ENCODE peak calls at places on chromosomes 1 and 21, in nine cellular contexts. One of them, this sample, is unnamed.

GRCh38 chr21:37257526-37257966 is 9.6 kb downstream of the VPS26C start:
- DNase-seq in NCI-H1105: peak
- DNase-seq in nephron progenitor cell: peak
- DNase-seq in GM04504: no peak
- DNase-seq in caudate nucleus: no peak
- DNase-seq in H4: no peak
- DNase-seq in skeletal muscle cell: no peak
- DNase-seq in EH: peak
- DNase-seq in fibroblast of mammary gland: peak
- DNase-seq in this sample: peak

GRCh38 chr1:46523556-46524443 is 27.6 kb downstream of the KNCN start:
- DNase-seq in NCI-H1105: no peak
- DNase-seq in nephron progenitor cell: no peak
- DNase-seq in GM04504: no peak
- DNase-seq in caudate nucleus: no peak
- DNase-seq in H4: peak
- DNase-seq in skeletal muscle cell: no peak
- DNase-seq in EH: no peak
- DNase-seq in fibroblast of mammary gland: no peak
- DNase-seq in this sample: no peak

GRCh38 chr1:225242611-225243010 is 185.2 kb downstream of the LBR start:
- DNase-seq in NCI-H1105: no peak
- DNase-seq in nephron progenitor cell: no peak
- DNase-seq in GM04504: no peak
- DNase-seq in caudate nucleus: no peak
- DNase-seq in H4: no peak
- DNase-seq in skeletal muscle cell: no peak
- DNase-seq in EH: no peak
- DNase-seq in fibroblast of mammary gland: no peak
- DNase-seq in this sample: no peak

GRCh38 chr1:107570768-107571167 is 394.2 kb downstream of the VAV3 start:
- DNase-seq in NCI-H1105: no peak
- DNase-seq in nephron progenitor cell: no peak
- DNase-seq in GM04504: no peak
- DNase-seq in caudate nucleus: no peak
- DNase-seq in H4: no peak
- DNase-seq in skeletal muscle cell: no peak
- DNase-seq in EH: no peak
- DNase-seq in fibroblast of mammary gland: no peak
- DNase-seq in this sample: no peak

GRCh38 chr1:219299420-219299819 is 125.7 kb downstream of the LYPLAL1 start:
- DNase-seq in NCI-H1105: no peak
- DNase-seq in nephron progenitor cell: no peak
- DNase-seq in GM04504: no peak
- DNase-seq in caudate nucleus: no peak
- DNase-seq in H4: no peak
- DNase-seq in skeletal muscle cell: no peak
- DNase-seq in EH: peak
- DNase-seq in fibroblast of mammary gland: no peak
- DNase-seq in this sample: no peak

GRCh38 chr1:85149805-85150204 is 51.0 kb downstream of the SYDE2 start:
- DNase-seq in NCI-H1105: no peak
- DNase-seq in nephron progenitor cell: no peak
- DNase-seq in GM04504: no peak
- DNase-seq in caudate nucleus: no peak
- DNase-seq in H4: no peak
- DNase-seq in skeletal muscle cell: no peak
- DNase-seq in EH: peak
- DNase-seq in fibroblast of mammary gland: no peak
- DNase-seq in this sample: no peak

GRCh38 chr1:53069663-53070327 is 7.8 kb downstream of the PODN start:
- DNase-seq in NCI-H1105: no peak
- DNase-seq in nephron progenitor cell: peak
- DNase-seq in GM04504: no peak
- DNase-seq in caudate nucleus: no peak
- DNase-seq in H4: no peak
- DNase-seq in skeletal muscle cell: no peak
- DNase-seq in EH: no peak
- DNase-seq in fibroblast of mammary gland: no peak
- DNase-seq in this sample: no peak

GRCh38 chr1:32014199-32014936 is 700 bp downstream of the KHDRBS1 start:
- DNase-seq in NCI-H1105: peak
- DNase-seq in nephron progenitor cell: peak
- DNase-seq in GM04504: no peak
- DNase-seq in caudate nucleus: peak
- DNase-seq in H4: peak
- DNase-seq in skeletal muscle cell: no peak
- DNase-seq in EH: peak
- DNase-seq in fibroblast of mammary gland: peak
- DNase-seq in this sample: peak

GRCh38 chr1:85054664-85055063 is 6.4 kb upstream of the MCOLN3 start:
- DNase-seq in NCI-H1105: no peak
- DNase-seq in nephron progenitor cell: no peak
- DNase-seq in GM04504: no peak
- DNase-seq in caudate nucleus: no peak
- DNase-seq in H4: no peak
- DNase-seq in skeletal muscle cell: no peak
- DNase-seq in EH: no peak
- DNase-seq in fibroblast of mammary gland: no peak
- DNase-seq in this sample: no peak